ENCODE peak calls at places on chromosome 9, in ten cellular contexts. S is aorta, I is PC-3, N is NCI-H1105 treated with DMSO at 0.1 percent for 48 hours, X is coronary artery, G is prostate gland, H is mesendoderm, O is AG08395, F is fibroblast of lung, C is amygdala. Z is an unnamed sample.

GRCh38 chr9:94717656-94718225 is 8.8 kb upstream of the AOPEP start:
- DNase-seq in H (peak), C (no peak), I (peak), S (no peak), N (no peak), F (peak), O (no peak), G (no peak), X (no peak), Z (no peak)

GRCh38 chr9:112338561-112338960 is 5.1 kb upstream of the PTBP3 start:
- DNase-seq in X (no peak), H (no peak), F (peak), G (no peak), C (no peak), O (peak), I (no peak), S (no peak), N (no peak), Z (no peak)

GRCh38 chr9:28365736-28366135 is 792.5 kb upstream of the C9orf72 start:
- DNase-seq in I (no peak), X (no peak), G (no peak), O (no peak), H (peak), S (no peak), C (no peak), F (no peak), N (no peak), Z (no peak)

GRCh38 chr9:111582888-111583287 is 16.6 kb downstream of the PTGR1 start:
- DNase-seq in N (no peak), I (peak), C (no peak), S (no peak), X (no peak), F (peak), H (no peak), O (peak), G (no peak), Z (no peak)

GRCh38 chr9:72588336-72588735 is 66.9 kb downstream of the TMC1 start:
- DNase-seq in N (no peak), H (no peak), S (no peak), G (peak), I (no peak), O (peak), X (no peak), F (peak), C (no peak), Z (no peak)

GRCh38 chr9:136742640-136743391 is at the start of gene LCN10:
- DNase-seq in C (no peak), S (no peak), G (no peak), H (peak), O (no peak), I (peak), N (peak), F (no peak), X (no peak), Z (peak)

GRCh38 chr9:108443741-108444140 is 412.0 kb downstream of the ACTL7B start:
- DNase-seq in F (peak), I (peak), G (no peak), O (peak), C (no peak), X (no peak), S (no peak), N (no peak), H (no peak), Z (no peak)

GRCh38 chr9:98994226-98995058 is 50.7 kb downstream of the COL15A1 start:
- DNase-seq in I (no peak), H (no peak), N (no peak), G (no peak), X (no peak), S (no peak), O (no peak), F (no peak), C (no peak), Z (no peak)

GRCh38 chr9:120873512-120873911 is 3.5 kb downstream of the PHF19 start:
- DNase-seq in F (peak), H (peak), S (no peak), X (no peak), I (peak), O (no peak), C (no peak), G (no peak), N (no peak), Z (peak)